ENCODE peak calls at places on chromosomes 7 and 10, in four cellular contexts. One of them, this sample, is unnamed. For H3K4me1, the result is how much of the 10 kb centered on the place peaks cover.

GRCh38 chr7:123995617-123996326 is 37.1 kb downstream of the TMEM229A start:
- DNase-seq in A549: no peak
- DNase-seq in breast epithelium: no peak
- DNase-seq in aorta: no peak
- DNase-seq in this sample: no peak

GRCh38 chr7:39132306-39132705 is 154.6 kb downstream of the POU6F2 start:
- DNase-seq in A549: no peak
- DNase-seq in aorta: no peak
- DNase-seq in breast epithelium: no peak
- DNase-seq in this sample: no peak

GRCh38 chr7:140144821-140145220 is 32.0 kb downstream of the KDM7A start:
- DNase-seq in breast epithelium: no peak
- DNase-seq in A549: no peak
- DNase-seq in aorta: no peak
- DNase-seq in this sample: no peak

GRCh38 chr7:74717889-74718288 is 55.9 kb upstream of the NCF1 start:
- DNase-seq in breast epithelium: no peak
- DNase-seq in aorta: no peak
- DNase-seq in A549: no peak
- DNase-seq in this sample: no peak

GRCh38 chr7:42027521-42027920 is 209.5 kb downstream of the GLI3 start:
- DNase-seq in A549: no peak
- DNase-seq in breast epithelium: no peak
- DNase-seq in aorta: no peak
- DNase-seq in this sample: no peak

GRCh38 chr10:13311177-13311575 is 11.3 kb upstream of the PHYH start:
- DNase-seq in breast epithelium: no peak
- DNase-seq in A549: no peak
- DNase-seq in aorta: no peak
- DNase-seq in this sample: no peak

GRCh38 chr10:124534231-124534798 is 72.7 kb downstream of the LHPP start:
- DNase-seq in aorta: no peak
- DNase-seq in breast epithelium: peak
- DNase-seq in A549: no peak
- DNase-seq in this sample: no peak

GRCh38 chr10:37856881-37857286 is 526 bp downstream of the ZNF248 start:
- DNase-seq in breast epithelium: no peak
- DNase-seq in A549: peak
- DNase-seq in aorta: no peak
- DNase-seq in this sample: peak

GRCh38 chr7:28081016-28081415 is 99.6 kb downstream of the JAZF1 start:
- DNase-seq in aorta: no peak
- DNase-seq in A549: no peak
- DNase-seq in breast epithelium: no peak
- DNase-seq in this sample: peak

GRCh38 chr7:16708496-16708895 is 45.1 kb upstream of the TSPAN13 start:
- DNase-seq in breast epithelium: no peak
- DNase-seq in A549: no peak
- DNase-seq in aorta: no peak
- DNase-seq in this sample: no peak

GRCh38 chr10:91511549-91512330 is 101.6 kb downstream of the HECTD2 start:
- DNase-seq in breast epithelium: no peak
- DNase-seq in aorta: no peak
- DNase-seq in A549: peak
- DNase-seq in this sample: no peak

GRCh38 chr10:12130237-12130872 is 878 bp downstream of the SEC61A2 start:
- DNase-seq in aorta: no peak
- DNase-seq in A549: peak
- DNase-seq in breast epithelium: no peak
- DNase-seq in this sample: no peak

GRCh38 chr10:117133273-117134083 is 4.6 kb downstream of the VAX1 start:
- DNase-seq in A549: no peak
- DNase-seq in aorta: no peak
- DNase-seq in breast epithelium: no peak
- DNase-seq in this sample: no peak

GRCh38 chr7:89003619-89003956 is 208.1 kb upstream of the TEX47 start:
- DNase-seq in breast epithelium: no peak
- DNase-seq in A549: no peak
- DNase-seq in aorta: no peak
- DNase-seq in this sample: no peak

GRCh38 chr10:29392376-29393021 is 103.6 kb downstream of the LYZL1 start:
- DNase-seq in A549: peak
- DNase-seq in aorta: no peak
- DNase-seq in breast epithelium: no peak
- DNase-seq in this sample: no peak

GRCh38 chr7:106583133-106583532 is 77.8 kb downstream of the CCDC71L start:
- DNase-seq in A549: no peak
- DNase-seq in breast epithelium: no peak
- DNase-seq in aorta: no peak
- DNase-seq in this sample: no peak

GRCh38 chr10:32271617-32272016 is 75.3 kb downstream of the EPC1 start:
- DNase-seq in aorta: no peak
- DNase-seq in breast epithelium: no peak
- DNase-seq in A549: no peak
- DNase-seq in this sample: no peak

GRCh38 chr7:101935521-101936141 is 118.2 kb downstream of the CUX1 start:
- DNase-seq in breast epithelium: no peak
- DNase-seq in aorta: peak
- DNase-seq in A549: no peak
- DNase-seq in this sample: peak
- H3K4me1 ChIP-seq in breast epithelium: under half
- H3K4me1 ChIP-seq in aorta: under half
- H3K4me1 ChIP-seq in A549: under half
- H3K4me1 ChIP-seq in this sample: under half

GRCh38 chr10:72254891-72255568 is 18.7 kb upstream of the DDIT4 start:
- DNase-seq in aorta: peak
- DNase-seq in A549: peak
- DNase-seq in breast epithelium: peak
- DNase-seq in this sample: peak
- H3K4me3 ChIP-seq in aorta: no peak
- H3K4me3 ChIP-seq in A549: no peak
- H3K4me3 ChIP-seq in breast epithelium: peak
- H3K4me3 ChIP-seq in this sample: no peak

DNA sequence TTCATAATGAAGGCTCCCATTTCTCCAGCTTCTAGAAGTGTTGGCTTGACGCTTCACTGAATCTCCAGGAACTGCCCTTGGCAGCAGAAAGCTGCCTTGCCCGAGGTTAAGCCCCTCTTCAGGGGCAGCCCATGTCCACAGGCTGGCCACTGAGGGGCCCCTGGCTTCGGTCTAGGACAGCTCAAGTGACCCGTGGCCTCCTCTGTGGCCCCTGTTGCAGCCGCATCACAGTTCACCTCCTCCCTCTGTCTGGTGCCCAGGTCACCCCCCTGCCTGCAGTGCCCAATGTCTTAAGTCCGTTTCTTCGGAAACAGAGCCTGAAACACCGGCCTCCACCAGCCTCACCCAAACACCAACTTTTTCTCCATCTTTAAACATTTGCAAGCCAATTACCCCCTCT is 279.2 kb upstream of the MKI67 start:
- DNase-seq in aorta: no peak
- DNase-seq in A549: no peak
- DNase-seq in breast epithelium: no peak
- DNase-seq in this sample: no peak
- H3K4me1 ChIP-seq in aorta: under half
- H3K4me1 ChIP-seq in A549: under half
- H3K4me1 ChIP-seq in breast epithelium: under half
- H3K4me1 ChIP-seq in this sample: under half

GRCh38 chr7:129914536-129915272 is 38.1 kb downstream of the UBE2H start:
- DNase-seq in A549: no peak
- DNase-seq in aorta: no peak
- DNase-seq in breast epithelium: no peak
- DNase-seq in this sample: no peak
- H3K4me3 ChIP-seq in A549: no peak
- H3K4me3 ChIP-seq in aorta: no peak
- H3K4me3 ChIP-seq in breast epithelium: no peak
- H3K4me3 ChIP-seq in this sample: no peak

GRCh38 chr7:99622596-99622995 is 5.8 kb downstream of the ZSCAN25 start:
- DNase-seq in A549: no peak
- DNase-seq in aorta: no peak
- DNase-seq in breast epithelium: no peak
- DNase-seq in this sample: no peak
- H3K4me1 ChIP-seq in A549: under half
- H3K4me1 ChIP-seq in aorta: under half
- H3K4me1 ChIP-seq in breast epithelium: under half
- H3K4me1 ChIP-seq in this sample: under half

This sample was measured in mucosa of descending colon.